ENCODE peak calls at places on chromosomes 7 and 10, in five cellular contexts. P is GM06990; L is HEK293T; B is AG08396; A is activated naive CD4-positive, alpha-beta T cell treated with anti-CD3 and anti-CD28 coated beads for 36 hours. Z is an unnamed sample.

GRCh38 chr7:26863504-26864308 is 684 bp downstream of the SKAP2 start:
- DNase-seq in P (peak; percentile 32), L (peak; percentile 11), B (no peak), A (peak; percentile 59), Z (peak; percentile 31)

GRCh38 chr10:22683995-22684305 is 30.4 kb downstream of the PIP4K2A start:
- DNase-seq in P (no peak), L (no peak), B (no peak), A (no peak), Z (no peak)

GRCh38 chr7:55132890-55133551 is 114.2 kb downstream of the EGFR start:
- DNase-seq in P (no peak), L (no peak), B (peak; percentile 84), A (peak; percentile 52), Z (no peak)

GRCh38 chr7:28668085-28668484 is 255.8 kb downstream of the CREB5 start:
- DNase-seq in P (no peak), L (no peak), B (no peak), A (no peak), Z (no peak)

GRCh38 chr10:96784253-96784652 is 47.8 kb upstream of the LCOR start:
- DNase-seq in P (no peak), L (no peak), B (no peak), A (no peak), Z (no peak)

GRCh38 chr7:100875356-100875751 is 451 bp downstream of the SRRT start:
- DNase-seq in P (no peak), L (no peak), B (no peak), A (peak; percentile 70), Z (no peak)

GRCh38 chr7:7698930-7699329 is 19.5 kb downstream of the RPA3 start:
- DNase-seq in P (no peak), L (no peak), B (no peak), A (no peak), Z (no peak)

GRCh38 chr7:11330208-11330607 is 356.5 kb downstream of the PHF14 start:
- DNase-seq in P (no peak), L (no peak), B (no peak), A (no peak), Z (no peak)

GRCh38 chr10:125161570-125162139 is 1.3 kb upstream of the CTBP2 start:
- DNase-seq in P (no peak), L (peak; percentile 39), B (peak; percentile 92), A (peak; percentile 35), Z (no peak)

GRCh38 chr10:127447197-127447596 is 101.9 kb upstream of the NPS start:
- DNase-seq in P (no peak), L (no peak), B (no peak), A (no peak), Z (no peak)

GRCh38 chr7:141462958-141463357 is 88.3 kb upstream of the AGK start:
- DNase-seq in P (no peak), L (no peak), B (no peak), A (no peak), Z (peak; percentile 66)

GRCh38 chr10:25076501-25077197 is 60.2 kb downstream of the THNSL1 start:
- DNase-seq in P (no peak), L (no peak), B (no peak), A (no peak), Z (no peak)

GRCh38 chr7:85719981-85720963 is 533.4 kb upstream of the SEMA3D start:
- DNase-seq in P (no peak), L (no peak), B (no peak), A (no peak), Z (no peak)

GRCh38 chr10:811781-812180 is 119.7 kb downstream of the LARP4B start:
- DNase-seq in P (no peak), L (no peak), B (peak; percentile 28), A (no peak), Z (no peak)

GRCh38 chr10:87640043-87640442 is 19.6 kb upstream of the PAPSS2 start:
- DNase-seq in P (no peak), L (no peak), B (no peak), A (no peak), Z (no peak)

GRCh38 chr7:77791336-77791735 is 6.9 kb downstream of the TMEM60 start:
- DNase-seq in P (no peak), L (no peak), B (no peak), A (no peak), Z (no peak)

GRCh38 chr10:29517352-29517923 is 117.3 kb downstream of the SVIL start:
- DNase-seq in P (no peak), L (peak; percentile 42), B (peak; percentile 22), A (no peak), Z (peak; percentile 29)

GRCh38 chr7:135342887-135343286 is 109.2 kb downstream of the STRA8 start:
- DNase-seq in P (no peak), L (no peak), B (no peak), A (no peak), Z (peak; percentile 52)

GRCh38 chr7:81173766-81174281 is 255.0 kb upstream of the SEMA3C start:
- DNase-seq in P (no peak), L (no peak), B (peak; percentile 37), A (no peak), Z (no peak)

GRCh38 chr10:98435178-98435577 is 11.6 kb downstream of the HPS1 start:
- DNase-seq in P (no peak), L (no peak), B (no peak), A (no peak), Z (no peak)

GRCh38 chr7:141700848-141701371 is 1.1 kb downstream of the DENND11 start:
- DNase-seq in P (peak; percentile 24), L (no peak), B (peak; percentile 29), A (peak; percentile 33), Z (no peak)

GRCh38 chr7:103988468-103989199 is 824 bp downstream of the RELN start:
- DNase-seq in P (no peak), L (no peak), B (peak; percentile 8), A (no peak), Z (no peak)

GRCh38 chr10:59907918-59908807 is 1.8 kb upstream of the CCDC6 start:
- DNase-seq in P (no peak), L (peak; percentile 65), B (peak; percentile 78), A (peak; percentile 67), Z (peak; percentile 76)

GRCh38 chr7:4765776-4766490 is 9.5 kb upstream of the AP5Z1 start:
- DNase-seq in P (no peak), L (no peak), B (no peak), A (no peak), Z (no peak)

GRCh38 chr10:103969857-103970627 is 3.1 kb downstream of the SLK start:
- DNase-seq in P (no peak), L (no peak), B (no peak), A (no peak), Z (no peak)

GRCh38 chr7:55173671-55174070 is 154.9 kb downstream of the EGFR start:
- DNase-seq in P (no peak), L (no peak), B (no peak), A (no peak), Z (no peak)

GRCh38 chr7:70406419-70407189 is 725.3 kb upstream of the GALNT17 start:
- DNase-seq in P (no peak), L (no peak), B (no peak), A (no peak), Z (no peak)

GRCh38 chr10:4310153-4310552 is 515.9 kb upstream of the AKR1E2 start:
- DNase-seq in P (no peak), L (no peak), B (no peak), A (no peak), Z (no peak)

GRCh38 chr10:23376175-23376787 is 31.7 kb upstream of the C10orf67 start:
- DNase-seq in P (no peak), L (no peak), B (no peak), A (no peak), Z (peak; percentile 30)

GRCh38 chr7:159034988-159035387 is 109.7 kb downstream of the VIPR2 start:
- DNase-seq in P (no peak), L (no peak), B (no peak), A (no peak), Z (no peak)

GRCh38 chr10:95988702-95989101 is 54.7 kb upstream of the CCNJ start:
- DNase-seq in P (no peak), L (no peak), B (no peak), A (no peak), Z (no peak)

GRCh38 chr10:131933016-131933694 is 32.3 kb downstream of the PPP2R2D start:
- DNase-seq in P (no peak), L (peak; percentile 60), B (no peak), A (no peak), Z (no peak)

GRCh38 chr7:44259547-44260457 is 59.0 kb downstream of the YKT6 start:
- DNase-seq in P (no peak), L (no peak), B (peak; percentile 88), A (no peak), Z (peak; percentile 26)

GRCh38 chr10:96500519-96500918 is 13.2 kb downstream of the TLL2 start:
- DNase-seq in P (no peak), L (no peak), B (no peak), A (no peak), Z (no peak)

GRCh38 chr7:74294191-74294998 is 5.2 kb downstream of the CLIP2 start:
- DNase-seq in P (no peak), L (no peak), B (no peak), A (no peak), Z (no peak)